ENCODE peak calls at places on chromosomes 2 and 18, in six cellular contexts. Z is IMR-90, Y is HEK293T, X is K562, F is HepG2, N is GM12878. P is an unnamed sample.

GRCh38 chr2:240981871-240982800 is 16.3 kb upstream of the SNED1 start:
- DNase-seq in Z (no peak), Y (no peak), X (no peak), F (no peak), N (no peak), P (no peak)

GRCh38 chr2:204751472-204751871 is 206.2 kb downstream of the PARD3B start:
- DNase-seq in Z (no peak), Y (no peak), X (no peak), F (no peak), N (no peak), P (no peak)

GRCh38 chr18:49898421-49898820 is 85.1 kb upstream of the ACAA2 start:
- DNase-seq in Z (peak), Y (peak), X (peak), F (peak), N (no peak), P (peak)

GRCh38 chr18:39602112-39602511 is 2036.5 kb upstream of the CELF4 start:
- DNase-seq in Z (no peak), Y (no peak), X (no peak), F (no peak), N (no peak), P (no peak)

GRCh38 chr2:105438104-105438929 is 39.5 kb upstream of the FHL2 start:
- DNase-seq in Z (peak), Y (no peak), X (peak), F (no peak), N (no peak), P (no peak)

GRCh38 chr18:23810396-23810795 is 121.1 kb downstream of the LAMA3 start:
- DNase-seq in Z (no peak), Y (no peak), X (no peak), F (no peak), N (no peak), P (no peak)

GRCh38 chr2:191064590-191064989 is 50.6 kb upstream of the STAT1 start:
- DNase-seq in Z (no peak), Y (no peak), X (no peak), F (no peak), N (no peak), P (no peak)

GRCh38 chr2:24973812-24974211 is 2.1 kb upstream of the DNAJC27 start:
- DNase-seq in Z (no peak), Y (no peak), X (peak), F (no peak), N (no peak), P (no peak)

GRCh38 chr18:6878881-6879280 is 149.4 kb downstream of the ARHGAP28 start:
- DNase-seq in Z (no peak), Y (no peak), X (no peak), F (no peak), N (no peak), P (no peak)

GRCh38 chr18:13453714-13454113 is 235.2 kb downstream of the LDLRAD4 start:
- DNase-seq in Z (no peak), Y (no peak), X (no peak), F (no peak), N (no peak), P (no peak)

GRCh38 chr18:13775058-13775457 is 48.6 kb downstream of the RNMT start:
- DNase-seq in Z (no peak), Y (no peak), X (no peak), F (no peak), N (no peak), P (no peak)

GRCh38 chr2:111688501-111688900 is 195.5 kb downstream of the ANAPC1 start:
- DNase-seq in Z (no peak), Y (no peak), X (no peak), F (no peak), N (no peak), P (no peak)

GRCh38 chr18:50192903-50193795 is 1.8 kb downstream of the MYO5B start:
- DNase-seq in Z (no peak), Y (no peak), X (no peak), F (no peak), N (no peak), P (no peak)

GRCh38 chr2:237297421-237298155 is 116.4 kb downstream of the COL6A3 start:
- DNase-seq in Z (peak), Y (no peak), X (no peak), F (peak), N (no peak), P (no peak)

GRCh38 chr2:127388423-127389164 is 819 bp upstream of the MAP3K2 start:
- DNase-seq in Z (peak), Y (no peak), X (no peak), F (no peak), N (no peak), P (no peak)

GRCh38 chr2:189933911-189934399 is 128.6 kb downstream of the MSTN start:
- DNase-seq in Z (peak), Y (no peak), X (no peak), F (no peak), N (no peak), P (peak)

GRCh38 chr2:217086038-217086522 is 226.2 kb upstream of the TNP1 start:
- DNase-seq in Z (peak), Y (no peak), X (no peak), F (no peak), N (no peak), P (no peak)

GRCh38 chr18:58180172-58180571 is 136.1 kb downstream of the NEDD4L start:
- DNase-seq in Z (no peak), Y (no peak), X (no peak), F (no peak), N (no peak), P (no peak)

GRCh38 chr2:188522517-188522916 is 230.8 kb downstream of the GULP1 start:
- DNase-seq in Z (peak), Y (no peak), X (no peak), F (no peak), N (no peak), P (no peak)

GRCh38 chr18:28036481-28036880 is 140.4 kb downstream of the CDH2 start:
- DNase-seq in Z (no peak), Y (no peak), X (no peak), F (no peak), N (no peak), P (no peak)

GRCh38 chr2:213085538-213085937 is 65.9 kb downstream of the IKZF2 start:
- DNase-seq in Z (no peak), Y (no peak), X (no peak), F (no peak), N (no peak), P (no peak)

GRCh38 chr18:22767653-22768052 is 165.5 kb upstream of the RBBP8 start:
- DNase-seq in Z (no peak), Y (no peak), X (no peak), F (no peak), N (no peak), P (no peak)

GRCh38 chr18:22765889-22766288 is 167.2 kb upstream of the RBBP8 start:
- DNase-seq in Z (no peak), Y (no peak), X (no peak), F (no peak), N (no peak), P (no peak)
- TF ChIP-seq BHLHE40 in Z (no peak), Y (no peak), X (no peak), F (no peak), N (no peak), P (no peak)

GRCh38 chr2:161327582-161327981 is 19.4 kb downstream of the PSMD14 start:
- DNase-seq in Z (no peak), Y (no peak), X (no peak), F (no peak), N (no peak), P (no peak)
- TF ChIP-seq BHLHE40 in Z (no peak), Y (no peak), X (no peak), F (no peak), N (no peak), P (no peak)

GRCh38 chr2:198214108-198214736 is 409.8 kb downstream of the PLCL1 start:
- DNase-seq in Z (no peak), Y (no peak), X (no peak), F (no peak), N (no peak), P (no peak)
- TF ChIP-seq BHLHE40 in Z (no peak), Y (no peak), X (no peak), F (no peak), N (no peak), P (no peak)

GRCh38 chr2:3605013-3605961 is 10.4 kb downstream of the COLEC11 start:
- DNase-seq in Z (no peak), Y (peak), X (peak), F (peak), N (no peak), P (peak)
- TF ChIP-seq BHLHE40 in Z (no peak), Y (no peak), X (peak), F (peak), N (no peak), P (peak)

GRCh38 chr2:148459300-148459891 is 185.2 kb upstream of the EPC2 start:
- DNase-seq in Z (peak), Y (no peak), X (no peak), F (no peak), N (no peak), P (no peak)
- TF ChIP-seq BHLHE40 in Z (no peak), Y (no peak), X (no peak), F (no peak), N (no peak), P (no peak)

DNA sequence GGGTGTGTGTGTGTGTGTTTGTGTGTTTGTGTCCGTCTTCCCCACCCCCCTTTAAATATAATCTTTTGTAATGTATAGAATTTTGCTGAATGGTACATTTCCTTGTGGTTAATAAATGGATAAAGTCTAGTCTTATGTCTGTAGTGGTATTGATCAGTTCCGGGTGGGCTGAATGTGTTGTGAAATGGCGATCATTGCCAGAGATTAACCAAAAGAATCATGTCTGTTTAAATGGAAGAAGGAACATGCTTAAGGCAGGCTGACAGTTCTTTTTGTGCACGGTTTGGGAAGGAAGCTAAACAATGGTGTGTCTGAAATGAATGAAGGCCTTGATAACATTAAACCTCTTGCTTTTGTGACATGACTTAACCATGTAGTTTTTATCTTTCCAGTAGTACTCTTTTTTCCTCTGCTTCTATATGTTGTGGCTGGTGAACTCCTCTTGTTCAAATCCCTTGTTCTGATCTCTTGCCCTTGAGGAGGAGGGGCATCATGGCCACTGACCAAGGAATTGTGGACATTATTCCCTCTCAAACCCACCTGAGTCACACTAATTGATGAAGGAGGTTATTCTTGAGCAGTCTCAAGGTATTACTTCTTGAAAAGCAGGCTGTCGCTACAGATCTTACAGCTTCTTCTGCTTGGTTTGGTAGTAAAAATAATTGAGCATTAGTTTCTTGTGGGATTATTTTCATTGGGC is 1.7 kb downstream of the ACVR2A start:
- DNase-seq in Z (no peak), Y (peak), X (no peak), F (peak), N (no peak), P (no peak)
- TF ChIP-seq BHLHE40 in Z (no peak), Y (no peak), X (no peak), F (no peak), N (no peak), P (no peak)

GRCh38 chr18:71114550-71115210 is 825.8 kb downstream of the SOCS6 start:
- DNase-seq in Z (no peak), Y (no peak), X (no peak), F (no peak), N (no peak), P (no peak)

GRCh38 chr18:71116535-71116934 is 827.7 kb downstream of the SOCS6 start:
- DNase-seq in Z (no peak), Y (no peak), X (no peak), F (no peak), N (no peak), P (no peak)

GRCh38 chr18:71115261-71115660 is 826.4 kb downstream of the SOCS6 start:
- DNase-seq in Z (no peak), Y (no peak), X (no peak), F (no peak), N (no peak), P (no peak)
- TF ChIP-seq BHLHE40 in Z (no peak), Y (no peak), X (no peak), F (no peak), N (no peak), P (no peak)

GRCh38 chr2:233976690-233977294 is 59.6 kb downstream of the TRPM8 start:
- DNase-seq in Z (peak), Y (peak), X (no peak), F (peak), N (peak), P (peak)
- TF ChIP-seq BHLHE40 in Z (no peak), Y (no peak), X (no peak), F (no peak), N (no peak), P (no peak)

GRCh38 chr18:37251679-37252078 is 313.9 kb downstream of the CELF4 start:
- DNase-seq in Z (no peak), Y (no peak), X (no peak), F (no peak), N (no peak), P (no peak)
- TF ChIP-seq BHLHE40 in Z (no peak), Y (no peak), X (no peak), F (no peak), N (no peak), P (no peak)

P was measured in A549.